ENCODE peak calls at places on chromosomes 6 and 20, in four cellular contexts. One of them, this sample, is unnamed.

GRCh38 chr6:21800948-21801438 is 207.4 kb downstream of the SOX4 start:
- DNase-seq in psoas muscle: no peak
- DNase-seq in H1: no peak
- DNase-seq in suprapubic skin: no peak
- DNase-seq in this sample: no peak

GRCh38 chr6:51738614-51739013 is 348.8 kb downstream of the PKHD1 start:
- DNase-seq in suprapubic skin: no peak
- DNase-seq in psoas muscle: no peak
- DNase-seq in H1: no peak
- DNase-seq in this sample: no peak

GRCh38 chr6:19354181-19354580 is 483.0 kb upstream of the ID4 start:
- DNase-seq in psoas muscle: no peak
- DNase-seq in suprapubic skin: no peak
- DNase-seq in H1: no peak
- DNase-seq in this sample: no peak

GRCh38 chr20:16063876-16064275 is 509.4 kb downstream of the KIF16B start:
- DNase-seq in suprapubic skin: no peak
- DNase-seq in psoas muscle: no peak
- DNase-seq in H1: no peak
- DNase-seq in this sample: no peak

GRCh38 chr6:22236626-22237414 is 60.0 kb downstream of the PRL start:
- DNase-seq in H1: no peak
- DNase-seq in suprapubic skin: no peak
- DNase-seq in psoas muscle: no peak
- DNase-seq in this sample: no peak

GRCh38 chr20:50434653-50435396 is 75.4 kb upstream of the PTPN1 start:
- DNase-seq in suprapubic skin: no peak
- DNase-seq in H1: no peak
- DNase-seq in psoas muscle: no peak
- DNase-seq in this sample: no peak

GRCh38 chr6:3137057-3137777 is 18.7 kb downstream of the BPHL start:
- DNase-seq in psoas muscle: no peak
- DNase-seq in H1: no peak
- DNase-seq in suprapubic skin: peak; percentile 31
- DNase-seq in this sample: no peak

GRCh38 chr6:137145421-137145820 is 28.0 kb downstream of the IL22RA2 start:
- DNase-seq in suprapubic skin: no peak
- DNase-seq in H1: no peak
- DNase-seq in psoas muscle: no peak
- DNase-seq in this sample: no peak

GRCh38 chr6:35216832-35217811 is 3.4 kb downstream of the SCUBE3 start:
- DNase-seq in suprapubic skin: no peak
- DNase-seq in psoas muscle: no peak
- DNase-seq in H1: no peak
- DNase-seq in this sample: no peak

GRCh38 chr20:53244711-53245110 is 272.6 kb downstream of the TSHZ2 start:
- DNase-seq in suprapubic skin: no peak
- DNase-seq in H1: no peak
- DNase-seq in psoas muscle: no peak
- DNase-seq in this sample: no peak

GRCh38 chr20:53344891-53345290 is 248.7 kb downstream of the ZNF217 start:
- DNase-seq in psoas muscle: no peak
- DNase-seq in H1: no peak
- DNase-seq in suprapubic skin: no peak
- DNase-seq in this sample: no peak

GRCh38 chr6:117776441-117776840 is 101.2 kb downstream of the NUS1 start:
- DNase-seq in psoas muscle: no peak
- DNase-seq in H1: no peak
- DNase-seq in suprapubic skin: no peak
- DNase-seq in this sample: no peak
- TF ChIP-seq CTCF in psoas muscle: no peak
- TF ChIP-seq CTCF in H1: peak; percentile 67
- TF ChIP-seq CTCF in suprapubic skin: no peak
- TF ChIP-seq CTCF in this sample: no peak

DNA sequence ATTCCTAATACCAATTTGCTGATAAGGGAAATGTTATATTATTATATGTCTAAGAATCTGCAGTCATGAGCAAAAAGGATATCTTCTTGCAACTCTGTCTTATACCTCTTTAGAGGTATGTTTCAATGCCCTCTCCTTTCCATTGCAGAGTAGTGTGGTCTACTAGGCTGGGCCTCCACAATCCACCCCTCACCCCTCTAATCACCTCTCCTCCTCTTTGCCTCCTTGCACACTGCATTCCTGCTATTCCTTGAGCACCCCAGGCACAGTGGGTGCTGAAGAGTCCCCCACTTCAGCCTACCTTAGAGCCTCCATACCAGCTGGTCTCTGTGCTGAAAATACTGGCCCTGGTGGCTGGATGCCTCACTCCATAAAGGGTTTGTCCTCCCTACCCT is 26.9 kb downstream of the ARMC2 start:
- DNase-seq in suprapubic skin: no peak
- DNase-seq in psoas muscle: no peak
- DNase-seq in H1: no peak
- DNase-seq in this sample: no peak
- H3K27ac ChIP-seq in suprapubic skin: no peak overlapping the region
- H3K27ac ChIP-seq in psoas muscle: peak overlapping the region; percentile 54
- H3K27ac ChIP-seq in H1: no peak overlapping the region
- H3K27ac ChIP-seq in this sample: no peak overlapping the region

DNA sequence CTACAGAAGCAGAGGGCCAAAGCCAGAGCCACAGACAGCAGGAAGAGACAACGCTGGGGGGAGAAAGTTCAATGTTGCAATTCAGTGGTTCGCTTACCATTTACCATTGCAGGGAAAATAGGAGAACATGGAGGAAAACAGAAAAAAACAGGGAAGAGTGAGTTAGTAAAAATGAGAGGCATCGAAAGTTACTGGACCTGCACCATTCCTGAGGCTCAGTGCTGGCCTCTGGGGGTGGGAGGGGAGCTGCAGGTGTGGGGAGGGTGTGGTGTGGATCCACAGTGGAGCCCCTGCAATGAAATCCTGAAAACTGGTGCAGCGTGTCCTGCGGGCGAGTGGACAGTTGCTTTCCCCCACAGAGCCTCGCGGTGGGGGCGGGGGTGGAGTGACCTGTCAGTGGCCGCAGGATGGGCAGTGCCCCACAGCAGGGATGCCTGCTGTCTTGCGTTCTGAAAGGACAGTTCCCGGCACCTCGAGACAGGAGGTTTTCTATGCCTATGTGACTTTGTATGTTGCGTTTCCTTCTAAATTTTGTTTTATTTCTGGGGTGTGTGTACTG is 5.7 kb downstream of the TMEM181 start:
- DNase-seq in H1: no peak
- DNase-seq in suprapubic skin: no peak
- DNase-seq in psoas muscle: no peak
- DNase-seq in this sample: no peak
- TF ChIP-seq CTCF in H1: peak; percentile 38
- TF ChIP-seq CTCF in suprapubic skin: no peak
- TF ChIP-seq CTCF in psoas muscle: no peak
- TF ChIP-seq CTCF in this sample: no peak

DNA sequence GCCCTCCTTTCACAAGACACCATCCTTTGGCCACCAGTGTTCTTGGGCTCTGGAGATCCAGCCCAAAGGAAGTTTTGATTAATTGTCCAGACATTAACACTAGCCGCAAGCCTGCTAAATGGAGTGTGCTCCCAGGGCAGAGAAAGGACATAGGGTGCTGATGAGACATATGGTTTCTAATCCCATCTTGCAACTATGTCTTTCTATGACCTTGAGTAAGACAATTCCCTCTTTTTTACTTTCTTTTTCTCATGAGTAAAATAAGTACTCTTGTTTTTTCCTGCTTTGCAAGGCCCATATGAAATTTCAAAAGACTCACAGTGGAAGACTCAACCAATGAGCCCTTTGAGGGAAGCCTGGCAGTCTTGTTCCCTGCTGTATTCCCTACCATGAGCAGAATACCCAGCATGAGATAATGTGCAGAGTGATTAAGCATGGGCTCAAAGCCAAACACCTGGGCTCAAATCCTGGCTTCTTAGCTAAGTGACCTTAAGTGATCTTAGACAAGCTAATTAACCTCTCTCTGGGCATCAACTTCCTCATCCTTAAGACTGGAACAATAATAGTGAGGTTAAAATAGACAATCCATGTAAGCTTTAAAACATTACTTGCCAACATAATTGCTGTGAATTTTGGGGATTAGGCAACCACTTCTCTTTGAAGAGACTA is at the start of gene WFDC10B:
- DNase-seq in H1: no peak
- DNase-seq in suprapubic skin: no peak
- DNase-seq in psoas muscle: no peak
- DNase-seq in this sample: no peak
- H3K27ac ChIP-seq in H1: no peak within 1 kb of the TSS
- H3K27ac ChIP-seq in suprapubic skin: no peak within 1 kb of the TSS
- H3K27ac ChIP-seq in psoas muscle: no peak within 1 kb of the TSS
- H3K27ac ChIP-seq in this sample: no peak within 1 kb of the TSS

GRCh38 chr6:32087574-32088486 is 21.3 kb downstream of the TNXB start:
- DNase-seq in suprapubic skin: peak; percentile 88
- DNase-seq in psoas muscle: peak; percentile 88
- DNase-seq in H1: peak; percentile 92
- DNase-seq in this sample: no peak
- TF ChIP-seq CTCF in suprapubic skin: peak; percentile 54
- TF ChIP-seq CTCF in psoas muscle: peak; percentile 35
- TF ChIP-seq CTCF in H1: peak; percentile 68
- TF ChIP-seq CTCF in this sample: peak; percentile 43

GRCh38 chr20:4813839-4814695 is 92.4 kb downstream of the PRND start:
- DNase-seq in psoas muscle: no peak
- DNase-seq in H1: no peak
- DNase-seq in suprapubic skin: peak; percentile 71
- DNase-seq in this sample: peak; percentile 31
- H3K27ac ChIP-seq in psoas muscle: no peak overlapping the region
- H3K27ac ChIP-seq in H1: no peak overlapping the region
- H3K27ac ChIP-seq in suprapubic skin: peak overlapping the region; percentile 75
- H3K27ac ChIP-seq in this sample: peak overlapping the region; percentile 56

DNA sequence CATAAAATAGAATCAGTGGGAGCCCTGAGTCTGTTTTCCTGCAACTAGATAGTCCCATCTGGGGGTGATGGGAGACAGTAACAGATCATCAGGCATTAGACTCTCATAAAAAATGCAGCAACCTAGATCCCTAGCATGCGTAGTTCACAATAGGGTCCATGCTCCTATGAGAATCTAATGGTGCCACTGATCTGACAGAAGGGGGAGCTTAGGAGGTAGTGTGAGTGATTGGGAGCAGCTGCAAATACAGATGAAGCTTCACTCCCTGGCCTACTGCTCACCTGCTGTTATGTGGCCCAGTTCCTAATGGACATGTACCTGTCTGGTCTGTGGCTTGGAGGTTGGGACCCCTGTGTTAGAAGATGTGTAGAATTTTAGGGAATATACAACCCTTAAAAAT is 904.5 kb upstream of the EPHA7 start:
- DNase-seq in suprapubic skin: no peak
- DNase-seq in psoas muscle: no peak
- DNase-seq in H1: no peak
- DNase-seq in this sample: no peak
- TF ChIP-seq CTCF in suprapubic skin: no peak
- TF ChIP-seq CTCF in psoas muscle: no peak
- TF ChIP-seq CTCF in H1: peak; percentile 69
- TF ChIP-seq CTCF in this sample: no peak

DNA sequence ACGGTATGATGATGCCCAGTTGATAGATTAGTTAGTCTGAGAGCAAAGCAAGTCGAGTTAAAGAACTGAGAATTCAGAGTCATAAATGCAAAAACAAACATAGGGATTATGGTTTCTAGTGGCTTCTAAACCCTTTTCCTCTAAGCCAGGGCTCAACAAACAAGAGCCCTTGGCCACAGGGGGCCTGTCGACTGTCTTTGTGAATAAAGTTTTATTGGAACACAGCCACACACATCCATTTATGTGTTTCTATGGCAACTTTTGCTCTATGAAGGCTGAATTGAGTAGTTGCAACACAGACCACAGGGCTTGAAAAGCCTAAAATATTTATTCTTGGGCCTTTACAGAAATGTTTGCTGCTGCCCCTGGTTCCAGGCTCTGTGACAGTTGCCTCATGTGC is 76.2 kb downstream of the SLC24A3 start:
- DNase-seq in H1: no peak
- DNase-seq in suprapubic skin: no peak
- DNase-seq in psoas muscle: no peak
- DNase-seq in this sample: no peak
- H3K27ac ChIP-seq in H1: no peak overlapping the region
- H3K27ac ChIP-seq in suprapubic skin: no peak overlapping the region
- H3K27ac ChIP-seq in psoas muscle: no peak overlapping the region
- H3K27ac ChIP-seq in this sample: peak overlapping the region; percentile 21

GRCh38 chr20:35395728-35396127 is 16.0 kb downstream of the UQCC1 start:
- DNase-seq in H1: no peak
- DNase-seq in suprapubic skin: no peak
- DNase-seq in psoas muscle: no peak
- DNase-seq in this sample: no peak
- TF ChIP-seq CTCF in H1: no peak
- TF ChIP-seq CTCF in suprapubic skin: no peak
- TF ChIP-seq CTCF in psoas muscle: no peak
- TF ChIP-seq CTCF in this sample: no peak

This sample was measured in esophagus squamous epithelium.